ENCODE peak calls at places on chromosomes 6 and 20, in nine cellular contexts. Q, I, C, G, U, L, K, S and V are unnamed samples.

GRCh38 chr6:33080127-33081089 is 4.6 kb downstream of the HLA-DPB1 start:
- DNase-seq in K (peak), G (peak), I (peak), U (no peak), L (peak), Q (peak), S (peak), C (peak), V (no peak)

GRCh38 chr6:158778005-158778527 is 41.1 kb downstream of the EZR start:
- DNase-seq in K (no peak), S (no peak), C (peak), L (peak), I (no peak), U (no peak), G (no peak), Q (no peak), V (no peak)

GRCh38 chr20:31667315-31668285 is 29.9 kb downstream of the COX4I2 start:
- DNase-seq in S (no peak), G (no peak), Q (no peak), C (no peak), K (no peak), I (no peak), L (peak), U (no peak), V (no peak)

GRCh38 chr6:51184046-51184445 is 365.4 kb downstream of the TFAP2B start:
- DNase-seq in U (no peak), Q (no peak), C (no peak), S (no peak), G (no peak), L (no peak), I (no peak), K (no peak), V (no peak)

GRCh38 chr6:44496705-44497369 is 109.3 kb downstream of the CDC5L start:
- DNase-seq in C (no peak), I (peak), U (no peak), Q (no peak), L (no peak), K (no peak), S (no peak), G (no peak), V (no peak)

GRCh38 chr6:140554421-140554820 is 1180.0 kb upstream of the CITED2 start:
- DNase-seq in I (no peak), L (no peak), C (no peak), U (no peak), K (peak), G (no peak), Q (no peak), S (no peak), V (no peak)

GRCh38 chr6:139161169-139161568 is 26.3 kb downstream of the HECA start:
- DNase-seq in U (no peak), G (no peak), C (peak), L (no peak), I (peak), K (no peak), Q (no peak), S (no peak), V (peak)

GRCh38 chr6:81326856-81327561 is 425.5 kb downstream of the TENT5A start:
- DNase-seq in U (no peak), K (no peak), I (peak), S (no peak), L (no peak), C (peak), G (no peak), Q (peak), V (no peak)

GRCh38 chr6:90080876-90081464 is 186.7 kb downstream of the GJA10 start:
- DNase-seq in S (no peak), G (no peak), C (no peak), Q (no peak), L (no peak), U (peak), I (no peak), K (no peak), V (no peak)

GRCh38 chr20:31596831-31597482 is 8.1 kb upstream of the ID1 start:
- DNase-seq in S (no peak), K (no peak), C (no peak), L (no peak), U (no peak), Q (no peak), I (no peak), G (no peak), V (no peak)

GRCh38 chr20:53736757-53737403 is 143.2 kb upstream of the ZNF217 start:
- DNase-seq in L (no peak), C (peak), G (no peak), K (no peak), I (peak), S (no peak), Q (peak), U (peak), V (peak)

GRCh38 chr6:41411961-41412360 is 76.6 kb downstream of the NCR2 start:
- DNase-seq in U (no peak), G (no peak), Q (no peak), C (no peak), I (no peak), L (no peak), K (no peak), S (no peak), V (no peak)

GRCh38 chr6:43733471-43734293 is 36.3 kb upstream of the VEGFA start:
- DNase-seq in S (no peak), Q (no peak), K (no peak), G (no peak), C (no peak), I (no peak), U (peak), L (no peak), V (peak)

GRCh38 chr6:121436966-121437756 is 1.7 kb downstream of the GJA1 start:
- DNase-seq in L (peak), Q (peak), S (peak), G (no peak), U (no peak), I (peak), C (peak), K (peak), V (no peak)

GRCh38 chr6:158816329-158816728 is 2.8 kb downstream of the EZR start:
- DNase-seq in Q (no peak), G (no peak), U (peak), S (no peak), K (no peak), I (no peak), C (no peak), L (no peak), V (peak)

GRCh38 chr6:13873288-13874190 is 51.2 kb upstream of the RNF182 start:
- DNase-seq in C (peak), S (peak), U (peak), G (peak), Q (peak), K (peak), L (peak), I (peak), V (peak)

GRCh38 chr6:143333081-143333480 is 117.4 kb downstream of the ADAT2 start:
- DNase-seq in U (no peak), Q (no peak), G (no peak), K (no peak), S (no peak), L (no peak), C (no peak), I (no peak), V (peak)

GRCh38 chr20:36506253-36506652 is 35.1 kb upstream of the MYL9 start:
- DNase-seq in U (no peak), L (no peak), K (no peak), S (no peak), I (no peak), C (peak), Q (no peak), G (no peak), V (peak)

GRCh38 chr20:38962898-38963484 is 847 bp downstream of the DHX35 start:
- DNase-seq in K (no peak), S (no peak), U (no peak), I (no peak), C (no peak), Q (no peak), G (no peak), L (no peak), V (no peak)

GRCh38 chr6:93721386-93722048 is 302.2 kb upstream of the EPHA7 start:
- DNase-seq in U (no peak), K (no peak), L (no peak), I (peak), S (no peak), G (no peak), C (no peak), Q (peak), V (peak)

GRCh38 chr20:37081717-37082289 is 14.0 kb downstream of the RBL1 start:
- DNase-seq in Q (peak), G (no peak), U (no peak), I (no peak), L (peak), S (no peak), C (no peak), K (no peak), V (no peak)

GRCh38 chr6:141488466-141488865 is 644.3 kb upstream of the GJE1 start:
- DNase-seq in I (peak), Q (no peak), G (no peak), S (no peak), L (no peak), U (no peak), K (no peak), C (no peak), V (no peak)

GRCh38 chr6:73901311-73901710 is 205.3 kb downstream of the CD109 start:
- DNase-seq in C (no peak), K (no peak), I (no peak), G (no peak), S (no peak), L (no peak), U (no peak), Q (no peak), V (no peak)

GRCh38 chr6:143232849-143233248 is 172.2 kb downstream of the AIG1 start:
- DNase-seq in K (no peak), C (peak), I (peak), U (peak), Q (peak), S (peak), G (peak), L (no peak), V (peak)

GRCh38 chr6:31738048-31738979 is 1.5 kb upstream of the MSH5 start:
- DNase-seq in U (peak), Q (peak), L (peak), C (peak), K (peak), S (no peak), I (peak), G (peak), V (peak)

GRCh38 chr20:63745961-63746765 is 6.6 kb downstream of the SLC2A4RG start:
- DNase-seq in L (no peak), Q (no peak), S (no peak), U (peak), G (no peak), C (peak), I (no peak), K (no peak), V (no peak)

GRCh38 chr6:27542485-27542884 is 69.6 kb upstream of the ZNF184 start:
- DNase-seq in Q (no peak), G (no peak), C (no peak), U (no peak), I (no peak), K (no peak), S (no peak), L (no peak), V (no peak)

GRCh38 chr6:2749972-2750600 is 636 bp downstream of the MYLK4 start:
- DNase-seq in K (no peak), L (peak), S (peak), G (peak), C (peak), I (peak), U (peak), Q (peak), V (peak)

GRCh38 chr6:30685157-30685976 is 1.1 kb downstream of the PPP1R18 start:
- DNase-seq in I (peak), G (no peak), U (peak), S (no peak), C (peak), L (peak), K (no peak), Q (peak), V (peak)

GRCh38 chr6:82264824-82265223 is 17.3 kb upstream of the IBTK start:
- DNase-seq in U (no peak), Q (no peak), I (no peak), L (no peak), G (no peak), K (no peak), C (no peak), S (no peak), V (no peak)

GRCh38 chr6:39910164-39910563 is 24.1 kb downstream of the MOCS1 start:
- DNase-seq in S (no peak), K (no peak), L (no peak), Q (no peak), C (no peak), G (no peak), I (no peak), U (no peak), V (no peak)

GRCh38 chr6:72413884-72414283 is 208.0 kb upstream of the KCNQ5 start:
- DNase-seq in G (no peak), L (no peak), K (no peak), Q (no peak), I (no peak), U (no peak), C (peak), S (no peak), V (no peak)

GRCh38 chr20:1212607-1213396 is 9.5 kb downstream of the C20orf202 start:
- DNase-seq in I (peak), U (peak), L (peak), Q (peak), G (peak), K (peak), C (peak), S (peak), V (peak)

GRCh38 chr6:72905705-72906478 is 284.0 kb downstream of the KCNQ5 start:
- DNase-seq in K (no peak), I (no peak), C (no peak), S (no peak), U (no peak), Q (no peak), G (no peak), L (no peak), V (no peak)

GRCh38 chr6:163897030-163897429 is 482.5 kb downstream of the QKI start:
- DNase-seq in G (no peak), S (no peak), Q (no peak), U (no peak), L (no peak), K (no peak), C (no peak), I (peak), V (peak)

DNA sequence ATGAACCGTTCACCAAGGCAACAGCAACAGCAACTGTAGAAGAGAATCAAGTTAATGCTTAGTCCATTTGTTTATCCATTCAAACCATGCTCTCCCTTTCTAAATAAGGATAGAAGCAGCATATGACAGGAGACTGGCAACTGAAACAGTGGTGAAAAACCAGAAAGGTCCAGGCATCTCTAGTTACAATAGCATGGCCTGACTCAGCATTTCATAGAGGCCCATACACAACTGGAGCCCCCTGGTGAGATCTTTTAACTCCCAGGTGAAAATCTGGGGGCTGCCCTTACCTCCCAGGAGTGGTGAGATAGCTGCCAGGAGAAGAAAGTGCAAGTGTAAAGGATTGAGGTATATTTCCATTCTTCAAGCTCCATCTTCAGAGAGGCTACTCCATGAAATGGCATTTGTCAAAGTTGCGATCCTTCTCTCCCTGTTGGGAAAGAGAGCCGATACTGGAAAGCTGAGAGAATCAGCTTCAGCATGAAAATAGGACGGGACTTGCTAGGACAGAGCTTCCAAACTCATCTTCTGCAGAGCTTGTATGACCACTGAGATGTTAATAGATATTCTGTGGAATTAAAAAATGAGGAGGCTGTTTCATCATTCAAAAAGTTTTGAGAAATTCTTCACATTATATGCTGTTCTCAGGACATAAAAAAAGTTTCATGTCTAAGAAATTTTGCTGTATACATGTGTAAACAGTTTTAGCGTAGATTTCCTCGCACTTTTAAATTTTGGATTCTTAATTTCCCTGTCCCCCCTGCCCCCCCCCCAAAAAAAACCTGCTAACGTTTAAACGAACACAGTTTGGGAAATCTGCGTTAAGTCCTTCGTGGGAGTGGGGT is 10.9 kb upstream of the SLC2A12 start:
- DNase-seq in S (no peak), G (no peak), Q (no peak), C (no peak), U (no peak), K (no peak), I (no peak), L (no peak), V (no peak)
- TF ChIP-seq CTCF in S (no peak), G (no peak), Q (no peak), C (no peak), U (no peak), K (no peak), I (no peak), L (no peak), V (no peak)

DNA sequence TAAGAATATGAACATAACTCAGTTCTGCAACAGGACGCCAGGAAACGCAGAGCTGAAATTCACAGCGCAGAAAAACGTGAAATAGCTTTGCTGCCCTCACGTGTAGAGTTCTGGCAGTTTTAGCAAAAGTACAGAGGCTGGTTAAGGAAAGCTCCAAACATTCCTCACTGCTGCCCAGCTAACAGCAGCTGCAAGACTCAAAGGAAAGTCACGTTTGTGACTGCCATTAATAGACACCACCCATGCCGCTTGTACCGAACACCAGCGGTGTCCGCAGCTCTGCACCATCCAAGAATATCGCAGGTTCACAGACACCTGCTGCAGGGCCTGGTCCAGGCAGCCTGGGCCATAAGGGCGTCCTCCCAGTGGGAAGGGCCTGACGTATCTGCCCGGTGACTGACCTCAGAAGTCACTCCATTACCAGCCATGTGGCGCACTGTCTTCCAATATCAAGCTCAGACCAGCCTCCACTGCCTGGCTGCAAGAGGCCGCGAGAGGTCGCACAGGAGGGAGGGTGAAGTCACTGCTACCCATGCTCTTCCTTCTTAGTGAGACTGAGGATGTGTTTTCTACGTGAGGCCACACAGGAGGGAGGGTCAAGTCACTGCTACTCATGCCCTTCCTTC is 61.4 kb downstream of the WDR27 start:
- DNase-seq in C (no peak), I (peak), S (no peak), K (no peak), U (no peak), G (no peak), L (no peak), Q (peak), V (no peak)
- TF ChIP-seq CTCF in C (peak), I (peak), S (no peak), K (no peak), U (no peak), G (no peak), L (no peak), Q (no peak), V (no peak)

DNA sequence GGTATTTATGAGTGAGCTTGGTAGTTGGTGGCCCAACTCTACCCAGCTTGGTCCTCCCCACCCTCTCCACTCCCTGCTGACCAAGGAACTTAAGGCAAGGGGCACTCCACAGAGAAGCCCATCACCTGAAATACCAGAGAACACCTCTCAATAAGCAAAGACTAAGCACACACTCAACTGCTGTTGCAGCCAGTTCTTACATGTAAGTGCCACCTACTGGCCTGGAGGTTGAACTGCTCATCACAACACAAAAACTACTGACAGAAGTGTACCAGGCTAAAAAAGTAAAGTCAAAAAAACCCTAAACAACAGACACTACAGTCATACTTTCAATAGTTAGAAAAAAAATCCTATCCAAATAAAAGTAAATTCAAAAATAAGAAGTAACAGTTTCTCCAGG is 146.2 kb downstream of the FAM83B start:
- DNase-seq in G (no peak), Q (peak), U (peak), S (no peak), C (no peak), L (no peak), I (no peak), K (no peak), V (no peak)
- TF ChIP-seq CTCF in G (no peak), Q (peak), U (peak), S (peak), C (peak), L (no peak), I (peak), K (no peak), V (peak)

DNA sequence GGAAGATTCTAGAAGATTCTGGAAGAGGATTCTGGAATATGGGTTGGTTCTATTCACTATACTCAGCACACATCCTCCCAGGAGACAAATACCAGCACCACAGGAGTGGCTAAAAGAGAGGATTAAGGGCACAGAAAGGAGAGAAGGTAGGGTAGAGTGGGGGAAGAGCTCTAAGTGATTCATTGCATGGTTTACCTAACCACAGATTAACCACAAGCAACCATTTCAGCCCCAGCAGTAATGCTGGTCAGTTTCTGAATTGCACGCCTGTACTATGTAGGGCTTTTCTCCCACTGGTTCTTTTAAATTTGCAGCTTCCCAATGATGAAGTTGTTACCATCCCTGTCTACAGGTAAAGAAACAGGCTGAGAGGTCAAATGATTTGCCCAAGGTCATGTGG is 192.7 kb upstream of the PMEPA1 start:
- DNase-seq in G (no peak), U (peak), S (no peak), Q (peak), C (peak), L (no peak), K (no peak), I (peak), V (peak)
- TF ChIP-seq CTCF in G (no peak), U (no peak), S (no peak), Q (no peak), C (peak), L (no peak), K (no peak), I (no peak), V (no peak)

DNA sequence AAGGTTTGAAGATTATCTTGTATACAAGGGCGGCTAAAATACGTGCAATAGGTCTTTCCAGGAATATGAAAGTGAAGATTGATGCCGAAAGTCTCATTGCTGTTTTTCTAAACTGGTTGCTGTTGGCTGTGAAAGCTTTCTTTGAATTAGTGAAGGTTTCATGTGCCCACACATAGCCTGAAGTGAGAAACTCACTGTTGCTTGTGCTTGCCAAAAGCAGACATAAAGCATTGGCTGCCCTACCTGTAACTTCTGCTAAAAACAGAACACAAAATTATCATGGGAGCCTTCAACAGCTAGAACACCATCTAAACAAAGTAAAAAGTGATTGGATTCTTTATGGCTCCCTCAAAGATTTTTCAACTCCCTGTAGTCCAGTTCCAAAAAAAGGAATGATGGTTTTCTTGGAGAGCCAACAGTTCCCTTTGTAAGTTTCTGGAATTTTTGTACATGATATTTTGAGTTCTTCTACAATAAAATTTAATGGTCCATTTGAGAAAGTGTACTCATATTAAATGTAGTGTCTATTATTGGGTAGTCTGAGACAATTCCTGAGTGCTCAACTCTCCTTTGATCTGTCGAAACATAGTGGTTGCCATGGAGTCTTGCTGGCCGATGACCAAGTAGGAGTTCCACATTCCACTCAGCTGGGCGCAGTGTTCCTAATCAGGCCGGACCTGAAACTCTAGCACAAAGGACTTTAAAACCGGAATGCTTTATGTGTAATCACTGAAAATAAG is 68.5 kb downstream of the PLEKHG1 start:
- DNase-seq in U (no peak), K (peak), I (peak), G (peak), Q (peak), C (no peak), L (peak), S (peak), V (peak)
- TF ChIP-seq CTCF in U (no peak), K (no peak), I (peak), G (no peak), Q (peak), C (no peak), L (no peak), S (peak), V (peak)